ENCODE peak calls at places on chromosomes 13 and 19, in four cellular contexts. One of them, this sample, is unnamed.
A peak's percentile ranks its signal among the peaks of the same experiment; 100 is the strongest.

GRCh38 chr19:36686365-36687213 is 823 bp upstream of the ZNF567 start:
- DNase-seq in PC-9: no peak
- DNase-seq in tibial artery: peak; percentile 20
- DNase-seq in esophagus squamous epithelium: no peak
- DNase-seq in this sample: peak; percentile 72

GRCh38 chr13:24985102-24985501 is 110.8 kb upstream of the PABPC3 start:
- DNase-seq in PC-9: no peak
- DNase-seq in tibial artery: no peak
- DNase-seq in esophagus squamous epithelium: no peak
- DNase-seq in this sample: no peak

GRCh38 chr13:65347420-65348030 is 1882.6 kb downstream of the PCDH9 start:
- DNase-seq in PC-9: no peak
- DNase-seq in tibial artery: no peak
- DNase-seq in esophagus squamous epithelium: no peak
- DNase-seq in this sample: no peak

GRCh38 chr13:72205773-72206172 is 338.8 kb upstream of the DACH1 start:
- DNase-seq in PC-9: no peak
- DNase-seq in tibial artery: no peak
- DNase-seq in esophagus squamous epithelium: no peak
- DNase-seq in this sample: no peak

GRCh38 chr13:96252903-96253302 is 163.0 kb downstream of the HS6ST3 start:
- DNase-seq in PC-9: no peak
- DNase-seq in tibial artery: no peak
- DNase-seq in esophagus squamous epithelium: no peak
- DNase-seq in this sample: no peak

GRCh38 chr13:35143123-35143522 is 201.1 kb downstream of the NBEA start:
- DNase-seq in PC-9: no peak
- DNase-seq in tibial artery: no peak
- DNase-seq in esophagus squamous epithelium: no peak
- DNase-seq in this sample: no peak

GRCh38 chr19:19691683-19692082 is 23.0 kb downstream of the ZNF101 start:
- DNase-seq in PC-9: no peak
- DNase-seq in tibial artery: no peak
- DNase-seq in esophagus squamous epithelium: no peak
- DNase-seq in this sample: no peak

GRCh38 chr19:14978377-14978776 is 1.3 kb downstream of the SLC1A6 start:
- DNase-seq in PC-9: no peak
- DNase-seq in tibial artery: no peak
- DNase-seq in esophagus squamous epithelium: no peak
- DNase-seq in this sample: no peak

GRCh38 chr13:51721485-51721884 is 82.5 kb downstream of the DHRS12 start:
- DNase-seq in PC-9: no peak
- DNase-seq in tibial artery: no peak
- DNase-seq in esophagus squamous epithelium: no peak
- DNase-seq in this sample: no peak

GRCh38 chr19:51572908-51573307 is 1.8 kb downstream of the ZNF175 start:
- DNase-seq in PC-9: no peak
- DNase-seq in tibial artery: no peak
- DNase-seq in esophagus squamous epithelium: no peak
- DNase-seq in this sample: no peak

GRCh38 chr19:40862785-40863184 is 12.5 kb upstream of the CYP2A6 start:
- DNase-seq in PC-9: peak; percentile 96
- DNase-seq in tibial artery: no peak
- DNase-seq in esophagus squamous epithelium: no peak
- DNase-seq in this sample: no peak

GRCh38 chr19:30545752-30546151 is 173.6 kb downstream of the ZNF536 start:
- DNase-seq in PC-9: no peak
- DNase-seq in tibial artery: no peak
- DNase-seq in esophagus squamous epithelium: no peak
- DNase-seq in this sample: no peak

GRCh38 chr13:49977992-49978391 is 18.9 kb upstream of the TRIM13 start:
- DNase-seq in PC-9: no peak
- DNase-seq in tibial artery: no peak
- DNase-seq in esophagus squamous epithelium: no peak
- DNase-seq in this sample: no peak

GRCh38 chr13:81874681-81875661 is 1534.0 kb upstream of the SPRY2 start:
- DNase-seq in PC-9: no peak
- DNase-seq in tibial artery: no peak
- DNase-seq in esophagus squamous epithelium: no peak
- DNase-seq in this sample: no peak

GRCh38 chr19:39182174-39182505 is 14.6 kb upstream of the NCCRP1 start:
- DNase-seq in PC-9: no peak
- DNase-seq in tibial artery: no peak
- DNase-seq in esophagus squamous epithelium: no peak
- DNase-seq in this sample: no peak

GRCh38 chr13:109989155-109989554 is 202.8 kb upstream of the IRS2 start:
- DNase-seq in PC-9: no peak
- DNase-seq in tibial artery: no peak
- DNase-seq in esophagus squamous epithelium: no peak
- DNase-seq in this sample: no peak

GRCh38 chr13:102651892-102652291 is 43.0 kb downstream of the METTL21C start:
- DNase-seq in PC-9: no peak
- DNase-seq in tibial artery: peak; percentile 25
- DNase-seq in esophagus squamous epithelium: no peak
- DNase-seq in this sample: peak; percentile 68

GRCh38 chr19:3250675-3251074 is 26.2 kb downstream of the CELF5 start:
- DNase-seq in PC-9: no peak
- DNase-seq in tibial artery: no peak
- DNase-seq in esophagus squamous epithelium: no peak
- DNase-seq in this sample: no peak

GRCh38 chr13:33743438-33744368 is 74.2 kb upstream of the RFC3 start:
- DNase-seq in PC-9: peak; percentile 48
- DNase-seq in tibial artery: no peak
- DNase-seq in esophagus squamous epithelium: no peak
- DNase-seq in this sample: no peak

GRCh38 chr19:44741258-44741731 is 7.2 kb upstream of the BCL3 start:
- DNase-seq in PC-9: peak; percentile 87
- DNase-seq in tibial artery: no peak
- DNase-seq in esophagus squamous epithelium: no peak
- DNase-seq in this sample: no peak

GRCh38 chr13:98565726-98566577 is 11.0 kb downstream of the STK24 start:
- DNase-seq in PC-9: no peak
- DNase-seq in tibial artery: no peak
- DNase-seq in esophagus squamous epithelium: no peak
- DNase-seq in this sample: peak; percentile 89

GRCh38 chr13:94351292-94352000 is 128.0 kb downstream of the DCT start:
- DNase-seq in PC-9: no peak
- DNase-seq in tibial artery: no peak
- DNase-seq in esophagus squamous epithelium: no peak
- DNase-seq in this sample: no peak

GRCh38 chr13:45879666-45880065 is 28.1 kb upstream of the SIAH3 start:
- DNase-seq in PC-9: no peak
- DNase-seq in tibial artery: no peak
- DNase-seq in esophagus squamous epithelium: no peak
- DNase-seq in this sample: no peak

GRCh38 chr19:30350995-30351394 is 21.2 kb upstream of the ZNF536 start:
- DNase-seq in PC-9: no peak
- DNase-seq in tibial artery: no peak
- DNase-seq in esophagus squamous epithelium: no peak
- DNase-seq in this sample: no peak

GRCh38 chr13:21233086-21233485 is 56.6 kb downstream of the MRPL57 start:
- DNase-seq in PC-9: no peak
- DNase-seq in tibial artery: no peak
- DNase-seq in esophagus squamous epithelium: no peak
- DNase-seq in this sample: no peak

GRCh38 chr19:35045667-35046300 is 4.3 kb downstream of the HPN start:
- DNase-seq in PC-9: peak; percentile 46
- DNase-seq in tibial artery: peak; percentile 39
- DNase-seq in esophagus squamous epithelium: no peak
- DNase-seq in this sample: no peak

GRCh38 chr13:23381877-23382276 is 51.6 kb downstream of the SACS start:
- DNase-seq in PC-9: no peak
- DNase-seq in tibial artery: no peak
- DNase-seq in esophagus squamous epithelium: no peak
- DNase-seq in this sample: no peak

GRCh38 chr13:35720690-35721554 is 244.4 kb upstream of the MAB21L1 start:
- DNase-seq in PC-9: no peak
- DNase-seq in tibial artery: no peak
- DNase-seq in esophagus squamous epithelium: no peak
- DNase-seq in this sample: no peak

GRCh38 chr13:112722433-112723250 is 32.8 kb downstream of the ATP11A start:
- DNase-seq in PC-9: peak; percentile 99
- DNase-seq in tibial artery: no peak
- DNase-seq in esophagus squamous epithelium: no peak
- DNase-seq in this sample: peak; percentile 57

GRCh38 chr13:81757348-81757950 is 1416.5 kb upstream of the SPRY2 start:
- DNase-seq in PC-9: no peak
- DNase-seq in tibial artery: no peak
- DNase-seq in esophagus squamous epithelium: no peak
- DNase-seq in this sample: no peak

GRCh38 chr13:103066991-103067390 is 774 bp upstream of the SLC10A2 start:
- DNase-seq in PC-9: no peak
- DNase-seq in tibial artery: no peak
- DNase-seq in esophagus squamous epithelium: no peak
- DNase-seq in this sample: no peak

GRCh38 chr19:51681286-51681956 is 11.7 kb upstream of the SPACA6 start:
- DNase-seq in PC-9: peak; percentile 67
- DNase-seq in tibial artery: no peak
- DNase-seq in esophagus squamous epithelium: no peak
- DNase-seq in this sample: no peak

GRCh38 chr13:94656766-94657165 is 55.1 kb downstream of the GPR180 start:
- DNase-seq in PC-9: peak; percentile 66
- DNase-seq in tibial artery: no peak
- DNase-seq in esophagus squamous epithelium: no peak
- DNase-seq in this sample: no peak

GRCh38 chr19:18484992-18485391 is 36.9 kb downstream of the ELL start:
- DNase-seq in PC-9: no peak
- DNase-seq in tibial artery: no peak
- DNase-seq in esophagus squamous epithelium: no peak
- DNase-seq in this sample: no peak

GRCh38 chr19:18483119-18483518 is 38.8 kb downstream of the ELL start:
- DNase-seq in PC-9: no peak
- DNase-seq in tibial artery: no peak
- DNase-seq in esophagus squamous epithelium: no peak
- DNase-seq in this sample: no peak

GRCh38 chr19:18478545-18479311 is 40.8 kb upstream of the ISYNA1 start:
- DNase-seq in PC-9: peak; percentile 79
- DNase-seq in tibial artery: peak; percentile 91
- DNase-seq in esophagus squamous epithelium: peak; percentile 46
- DNase-seq in this sample: peak; percentile 93

GRCh38 chr19:18479964-18480723 is 41.7 kb downstream of the ELL start:
- DNase-seq in PC-9: no peak
- DNase-seq in tibial artery: peak; percentile 94
- DNase-seq in esophagus squamous epithelium: no peak
- DNase-seq in this sample: peak; percentile 93

DNA sequence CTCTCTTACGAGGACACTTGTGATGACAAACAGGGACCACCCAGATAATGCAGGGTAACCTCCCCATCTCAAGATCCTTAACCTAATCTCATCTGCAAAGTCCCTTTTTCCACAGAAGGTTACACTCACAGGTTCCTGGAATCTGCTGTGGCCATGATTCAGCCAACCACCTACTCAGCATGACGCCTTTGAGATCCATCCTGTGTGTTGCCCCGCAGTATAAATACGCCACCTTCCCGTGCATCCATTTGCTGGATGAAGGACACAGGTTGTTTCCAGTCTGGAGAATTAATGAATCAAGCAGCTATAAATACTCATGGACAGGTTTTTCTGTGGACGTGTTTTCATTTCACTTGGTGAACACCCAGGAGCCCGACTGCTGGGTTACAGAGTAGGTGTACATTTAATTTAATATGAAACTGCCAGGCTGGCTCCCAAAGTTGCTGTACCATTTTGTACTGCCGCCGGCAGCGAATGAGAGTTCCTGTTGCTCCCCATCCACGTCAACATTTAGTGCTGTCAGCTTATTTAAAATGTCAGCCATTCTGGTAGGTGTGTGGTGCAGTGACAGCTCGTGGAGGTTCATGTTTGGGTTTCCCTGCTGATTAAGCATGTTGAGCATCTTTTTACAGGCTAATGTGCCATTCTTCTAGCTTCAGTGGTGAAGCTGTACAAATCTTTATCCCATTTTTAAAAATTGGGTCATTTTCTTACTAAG is 40.2 kb downstream of the ELL start:
- DNase-seq in PC-9: no peak
- DNase-seq in tibial artery: no peak
- DNase-seq in esophagus squamous epithelium: no peak
- DNase-seq in this sample: no peak
- H3K4me1 ChIP-seq in PC-9: peaks cover 28% of the 10 kb centered on the region
- H3K4me1 ChIP-seq in tibial artery: no peaks in the 10 kb centered on the region
- H3K4me1 ChIP-seq in esophagus squamous epithelium: peaks cover 87% of the 10 kb centered on the region
- H3K4me1 ChIP-seq in this sample: peaks cover 56% of the 10 kb centered on the region

GRCh38 chr13:77752512-77753069 is 55.1 kb downstream of the SLAIN1 start:
- DNase-seq in PC-9: no peak
- DNase-seq in tibial artery: no peak
- DNase-seq in esophagus squamous epithelium: no peak
- DNase-seq in this sample: no peak

GRCh38 chr13:77749481-77749880 is 52.0 kb downstream of the SLAIN1 start:
- DNase-seq in PC-9: no peak
- DNase-seq in tibial artery: no peak
- DNase-seq in esophagus squamous epithelium: no peak
- DNase-seq in this sample: no peak

GRCh38 chr13:77751513-77752456 is 54.3 kb downstream of the SLAIN1 start:
- DNase-seq in PC-9: peak; percentile 43
- DNase-seq in tibial artery: no peak
- DNase-seq in esophagus squamous epithelium: no peak
- DNase-seq in this sample: no peak
- H3K27ac ChIP-seq in PC-9: no peak overlapping the region
- H3K27ac ChIP-seq in tibial artery: no peak overlapping the region
- H3K27ac ChIP-seq in esophagus squamous epithelium: no peak overlapping the region
- H3K27ac ChIP-seq in this sample: no peak overlapping the region

GRCh38 chr19:42655748-42656147 is 61.0 kb upstream of the CEACAM8 start:
- DNase-seq in PC-9: no peak
- DNase-seq in tibial artery: no peak
- DNase-seq in esophagus squamous epithelium: no peak
- DNase-seq in this sample: no peak
- H3K4me1 ChIP-seq in PC-9: no peaks in the 10 kb centered on the region
- H3K4me1 ChIP-seq in tibial artery: no peaks in the 10 kb centered on the region
- H3K4me1 ChIP-seq in esophagus squamous epithelium: no peaks in the 10 kb centered on the region
- H3K4me1 ChIP-seq in this sample: no peaks in the 10 kb centered on the region

GRCh38 chr19:5975388-5975728 is 2.6 kb downstream of the RANBP3 start:
- DNase-seq in PC-9: no peak
- DNase-seq in tibial artery: no peak
- DNase-seq in esophagus squamous epithelium: no peak
- DNase-seq in this sample: no peak
- H3K27ac ChIP-seq in PC-9: no peak overlapping the region
- H3K27ac ChIP-seq in tibial artery: no peak overlapping the region
- H3K27ac ChIP-seq in esophagus squamous epithelium: no peak overlapping the region
- H3K27ac ChIP-seq in this sample: no peak overlapping the region

GRCh38 chr13:43786766-43787517 is at the start of gene ENOX1:
- DNase-seq in PC-9: no peak
- DNase-seq in tibial artery: peak; percentile 29
- DNase-seq in esophagus squamous epithelium: no peak
- DNase-seq in this sample: peak; percentile 92
- H3K4me1 ChIP-seq in PC-9: peaks cover 16% of the 10 kb centered on the region
- H3K4me1 ChIP-seq in tibial artery: no peaks in the 10 kb centered on the region
- H3K4me1 ChIP-seq in esophagus squamous epithelium: peaks cover 32% of the 10 kb centered on the region
- H3K4me1 ChIP-seq in this sample: no peaks in the 10 kb centered on the region